ENCODE peak calls at places on chromosomes 6 and 20, in six cellular contexts. B is RWPE1, A is hepatocyte, P is left lung, T is heart left ventricle, Z is heart right ventricle. D is an unnamed sample.

GRCh38 chr6:117264487-117265424 is 602 bp upstream of the VGLL2 start:
- DNase-seq in B (no peak), A (peak), P (peak), T (no peak), Z (no peak), D (no peak)

GRCh38 chr6:159966981-159967380 is 1.9 kb upstream of the IGF2R start:
- DNase-seq in B (peak), A (no peak), P (no peak), T (no peak), Z (no peak), D (no peak)

GRCh38 chr20:23267909-23268308 is 82.7 kb upstream of the NXT1 start:
- DNase-seq in B (no peak), A (no peak), P (no peak), T (no peak), Z (no peak), D (no peak)

GRCh38 chr6:868212-868611 is 175.3 kb upstream of the EXOC2 start:
- DNase-seq in B (no peak), A (no peak), P (no peak), T (no peak), Z (no peak), D (no peak)

GRCh38 chr6:75852721-75853120 is 103.7 kb downstream of the MYO6 start:
- DNase-seq in B (no peak), A (peak), P (no peak), T (no peak), Z (no peak), D (no peak)

GRCh38 chr6:45371924-45372582 is 5.7 kb downstream of the SUPT3H start:
- DNase-seq in B (no peak), A (no peak), P (no peak), T (no peak), Z (no peak), D (no peak)

GRCh38 chr6:15697895-15698294 is 35.1 kb upstream of the DTNBP1 start:
- DNase-seq in B (no peak), A (no peak), P (no peak), T (no peak), Z (no peak), D (no peak)

GRCh38 chr6:139231206-139231605 is 60.6 kb downstream of the TXLNB start:
- DNase-seq in B (no peak), A (no peak), P (no peak), T (no peak), Z (no peak), D (no peak)

GRCh38 chr6:33853026-33853425 is 49.2 kb upstream of the MLN start:
- DNase-seq in B (no peak), A (no peak), P (no peak), T (no peak), Z (no peak), D (no peak)

GRCh38 chr6:33850869-33851541 is 47.2 kb upstream of the MLN start:
- DNase-seq in B (no peak), A (no peak), P (no peak), T (no peak), Z (no peak), D (no peak)

GRCh38 chr6:33853736-33854135 is 49.9 kb upstream of the MLN start:
- DNase-seq in B (no peak), A (no peak), P (no peak), T (no peak), Z (no peak), D (no peak)

GRCh38 chr6:33850294-33850693 is 46.5 kb upstream of the MLN start:
- DNase-seq in B (no peak), A (no peak), P (no peak), T (no peak), Z (no peak), D (no peak)

GRCh38 chr6:33851959-33852358 is 48.2 kb upstream of the MLN start:
- DNase-seq in B (no peak), A (peak), P (no peak), T (no peak), Z (no peak), D (no peak)
- TF ChIP-seq CTCF in B (no peak), A (peak), P (peak), T (peak), Z (peak), D (no peak)

GRCh38 chr6:98839788-98840361 is 5.5 kb downstream of the POU3F2 start:
- DNase-seq in B (no peak), A (peak), P (no peak), T (no peak), Z (no peak), D (no peak)
- TF ChIP-seq CTCF in B (no peak), A (peak), P (peak), T (no peak), Z (no peak), D (no peak)

GRCh38 chr6:125213936-125214335 is 60.4 kb downstream of the TPD52L1 start:
- DNase-seq in B (no peak), A (no peak), P (no peak), T (no peak), Z (no peak), D (no peak)
- TF ChIP-seq CTCF in B (no peak), A (no peak), P (no peak), T (no peak), Z (no peak), D (no peak)

GRCh38 chr20:43432498-43432897 is 25.2 kb upstream of the SRSF6 start:
- DNase-seq in B (no peak), A (no peak), P (no peak), T (no peak), Z (no peak), D (peak)
- TF ChIP-seq CTCF in B (no peak), A (no peak), P (no peak), T (no peak), Z (no peak), D (no peak)

DNA sequence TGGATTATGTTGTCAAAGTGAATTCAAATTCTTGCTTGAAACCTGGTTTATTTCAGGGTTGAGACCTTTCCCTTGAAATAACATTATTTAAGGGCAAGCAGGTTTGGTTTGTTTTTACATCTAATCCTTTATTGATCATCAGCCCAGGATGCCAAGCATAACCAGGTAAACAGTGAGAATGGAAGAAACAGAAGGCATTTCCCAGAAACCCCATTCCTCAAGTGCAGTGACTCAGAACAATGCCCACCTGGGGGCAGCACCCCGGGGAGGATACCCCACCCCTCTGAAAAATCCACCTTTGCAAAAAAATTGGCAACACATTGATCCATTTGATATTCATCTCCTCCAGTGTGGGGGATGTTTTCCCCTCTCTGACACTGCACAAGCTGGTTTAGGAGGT is 32.5 kb downstream of the POFUT1 start:
- DNase-seq in B (no peak), A (no peak), P (no peak), T (no peak), Z (no peak), D (no peak)
- TF ChIP-seq CTCF in B (no peak), A (peak), P (no peak), T (no peak), Z (no peak), D (no peak)

GRCh38 chr6:161434331-161434730 is 160.5 kb upstream of the AGPAT4 start:
- DNase-seq in B (no peak), A (no peak), P (no peak), T (peak), Z (no peak), D (no peak)

GRCh38 chr6:161435426-161436065 is 161.7 kb upstream of the AGPAT4 start:
- DNase-seq in B (no peak), A (no peak), P (no peak), T (no peak), Z (no peak), D (no peak)

GRCh38 chr6:161434921-161435411 is 161.1 kb upstream of the AGPAT4 start:
- DNase-seq in B (peak), A (peak), P (no peak), T (peak), Z (no peak), D (no peak)

GRCh38 chr6:161432546-161432945 is 158.7 kb upstream of the AGPAT4 start:
- DNase-seq in B (no peak), A (no peak), P (no peak), T (no peak), Z (no peak), D (no peak)

DNA sequence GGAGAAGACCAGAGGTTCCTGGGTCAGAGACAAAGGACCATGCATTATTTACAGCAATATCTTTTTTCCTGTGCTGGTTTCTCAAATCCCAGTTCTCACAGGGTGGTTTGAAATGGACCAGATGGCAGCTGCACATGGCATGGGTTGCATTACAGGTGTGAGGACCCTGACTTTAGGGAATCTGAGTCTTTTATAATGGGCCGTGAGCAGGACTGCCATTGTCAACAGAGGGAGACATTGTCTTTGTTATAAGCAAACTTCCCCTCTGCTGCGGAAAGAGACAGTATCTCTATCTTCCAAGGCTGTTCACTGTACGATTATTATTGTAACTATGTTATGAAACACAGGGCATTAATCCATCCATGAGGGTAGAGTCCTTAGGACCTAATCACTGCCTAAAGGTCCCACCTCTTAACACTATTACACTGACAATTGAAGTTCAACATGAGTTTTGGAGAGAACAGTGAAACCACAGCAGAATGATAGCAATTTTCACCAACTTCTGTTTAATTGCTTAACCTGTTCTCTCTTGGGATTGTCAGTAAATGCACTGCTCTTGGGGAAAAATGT is 156.1 kb upstream of the AGPAT4 start:
- DNase-seq in B (no peak), A (no peak), P (no peak), T (no peak), Z (no peak), D (no peak)
- TF ChIP-seq CTCF in B (no peak), A (no peak), P (no peak), T (no peak), Z (peak), D (no peak)

GRCh38 chr6:168313371-168314028 is 6.1 kb downstream of the DACT2 start:
- DNase-seq in B (no peak), A (peak), P (no peak), T (no peak), Z (no peak), D (no peak)

GRCh38 chr6:168315626-168316025 is 4.0 kb downstream of the DACT2 start:
- DNase-seq in B (no peak), A (no peak), P (no peak), T (no peak), Z (no peak), D (no peak)

GRCh38 chr6:168318090-168318489 is 1.5 kb downstream of the DACT2 start:
- DNase-seq in B (no peak), A (no peak), P (no peak), T (no peak), Z (no peak), D (no peak)

GRCh38 chr6:168314029-168314420 is 5.6 kb downstream of the DACT2 start:
- DNase-seq in B (no peak), A (no peak), P (peak), T (no peak), Z (no peak), D (no peak)

GRCh38 chr6:168314948-168315347 is 4.6 kb downstream of the DACT2 start:
- DNase-seq in B (peak), A (peak), P (no peak), T (no peak), Z (no peak), D (no peak)
- TF ChIP-seq CTCF in B (peak), A (peak), P (peak), T (peak), Z (peak), D (no peak)

DNA sequence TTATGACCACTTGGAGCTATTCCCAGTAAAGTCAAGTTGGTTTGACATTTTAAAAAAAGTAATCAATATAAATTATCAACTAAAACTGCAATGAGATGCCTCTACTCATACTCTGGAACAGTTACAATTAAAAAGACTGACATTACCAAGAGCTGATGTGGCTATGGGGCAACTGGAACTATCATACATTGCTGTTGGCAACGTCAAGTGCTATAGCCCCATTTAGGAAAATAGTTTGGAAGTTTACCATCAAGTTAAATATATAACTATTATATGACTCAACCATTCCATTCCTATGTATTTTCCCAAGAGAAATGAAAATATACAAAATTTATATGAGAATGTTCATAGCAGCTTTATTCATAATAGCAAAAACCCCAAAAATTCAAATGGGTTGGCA is 111.4 kb upstream of the HDGFL1 start:
- DNase-seq in B (no peak), A (no peak), P (no peak), T (no peak), Z (no peak), D (no peak)
- TF ChIP-seq CTCF in B (no peak), A (no peak), P (no peak), T (no peak), Z (no peak), D (no peak)

DNA sequence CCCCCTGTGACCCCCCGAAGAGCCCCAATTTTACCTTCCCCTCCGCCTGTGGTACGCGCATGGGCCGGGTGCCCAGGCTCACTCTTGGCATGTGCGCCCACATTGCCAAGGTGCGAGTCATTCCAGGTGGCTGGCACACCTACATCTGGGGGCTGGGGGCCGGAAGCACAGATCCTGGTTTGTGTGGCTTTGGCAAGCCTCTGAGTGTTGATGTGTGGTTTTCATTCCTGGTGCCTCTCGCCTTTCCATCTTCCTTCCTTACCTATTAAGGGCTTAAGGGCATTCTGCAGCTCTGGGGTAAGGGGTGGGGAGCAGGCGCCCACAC is 380 bp upstream of the RNF39 start:
- DNase-seq in B (peak), A (no peak), P (peak), T (no peak), Z (no peak), D (no peak)
- TF ChIP-seq CTCF in B (peak), A (no peak), P (no peak), T (peak), Z (no peak), D (no peak)

D was measured in esophagus muscularis mucosa.